ENCODE peak calls at places on chromosome 7, in ten cellular contexts. Q is activated effector memory CD4-positive, alpha-beta T cell treated with Interleukin-2 at 50 U/mL for 16 hours; P is renal cortical epithelial cell; Y is activated CD4-positive, alpha-beta T cell treated with anti-CD3 and anti-CD28 coated beads for 1 hour; W is testis; B is cardiac muscle cell; G is SW480; E is dorsolateral prefrontal cortex; T is Panc1; N is neural crest cell. K is an unnamed sample.
A peak's percentile ranks its signal among the peaks of the same experiment; 100 is the strongest.

GRCh38 chr7:1691601-1692499 is 21.8 kb downstream of the ELFN1 start:
- DNase-seq in N (no peak), E (peak; percentile 60), Q (no peak), G (no peak), B (no peak), T (no peak), P (peak; percentile 96), Y (no peak), W (peak; percentile 26), K (no peak)

GRCh38 chr7:108253275-108254044 is 123.3 kb upstream of the LAMB4 start:
- DNase-seq in G (peak; percentile 35), Q (no peak), P (peak; percentile 84), T (no peak), N (no peak), E (no peak), W (no peak), Y (no peak), B (peak; percentile 68), K (no peak)

GRCh38 chr7:132935608-132936007 is 146.3 kb downstream of the CHCHD3 start:
- DNase-seq in N (no peak), Q (no peak), T (no peak), P (no peak), W (no peak), E (no peak), B (no peak), G (no peak), Y (no peak), K (no peak)

GRCh38 chr7:44072364-44073231 is 7.2 kb upstream of the PGAM2 start:
- DNase-seq in Y (no peak), P (peak; percentile 83), N (peak; percentile 61), B (peak; percentile 89), G (peak; percentile 85), W (peak; percentile 81), T (no peak), E (peak; percentile 58), Q (no peak), K (peak; percentile 35)

GRCh38 chr7:98423043-98423442 is 22.2 kb upstream of the BAIAP2L1 start:
- DNase-seq in E (no peak), N (no peak), G (peak; percentile 52), B (peak; percentile 27), Y (no peak), P (peak; percentile 45), T (no peak), Q (no peak), W (no peak), K (no peak)

GRCh38 chr7:75866497-75867389 is 12.1 kb upstream of the RHBDD2 start:
- DNase-seq in Y (peak; percentile 33), G (peak; percentile 85), E (peak; percentile 69), B (peak; percentile 81), P (peak; percentile 63), Q (peak; percentile 16), N (peak; percentile 49), W (peak; percentile 69), T (peak; percentile 75), K (no peak)

GRCh38 chr7:39153647-39154046 is 175.9 kb downstream of the POU6F2 start:
- DNase-seq in P (no peak), Q (no peak), N (no peak), B (no peak), E (no peak), G (no peak), T (no peak), W (no peak), Y (no peak), K (no peak)

GRCh38 chr7:143385891-143386781 is 5.0 kb downstream of the ZYX start:
- DNase-seq in Y (no peak), Q (no peak), W (peak; percentile 84), N (no peak), G (no peak), T (no peak), B (peak; percentile 68), P (no peak), E (no peak), K (peak; percentile 51)

GRCh38 chr7:1928555-1929348 is 258.7 kb downstream of the ELFN1 start:
- DNase-seq in N (no peak), B (no peak), Y (no peak), E (no peak), G (no peak), P (no peak), W (no peak), T (no peak), Q (no peak), K (no peak)

GRCh38 chr7:44082541-44083207 is 344 bp upstream of the POLM start:
- DNase-seq in Y (peak; percentile 97), W (peak; percentile 100), Q (peak; percentile 98), P (peak; percentile 94), B (peak; percentile 99), G (peak; percentile 100), N (peak; percentile 93), E (peak; percentile 99), T (peak; percentile 87), K (peak; percentile 99)

GRCh38 chr7:10644849-10645248 is 328.8 kb upstream of the PHF14 start:
- DNase-seq in W (no peak), G (no peak), E (no peak), Y (no peak), P (no peak), N (no peak), Q (no peak), T (no peak), B (no peak), K (no peak)

K was measured in CD4-positive, alpha-beta memory T cell.